ENCODE peak calls at places on chromosomes 4 and X, in six cellular contexts. U is cardiac muscle cell, H is tibial nerve, Q is mucosa of descending colon, M is lower leg skin, L is breast epithelium. X is an unnamed sample.

GRCh38 chr4:120443111-120443510 is 376.5 kb upstream of the MAD2L1 start:
- DNase-seq in U (no peak), H (no peak), Q (no peak), M (no peak), L (no peak), X (no peak)

GRCh38 chr4:534576-535151 is 35.7 kb downstream of the PIGG start:
- DNase-seq in U (no peak), H (no peak), Q (no peak), M (peak; percentile 53), L (peak; percentile 48), X (no peak)

GRCh38 chr4:140052050-140052449 is 101.9 kb downstream of the MAML3 start:
- DNase-seq in U (peak; percentile 66), H (no peak), Q (no peak), M (no peak), L (no peak), X (no peak)

GRCh38 chr4:177308842-177309524 is 691 bp upstream of the NEIL3 start:
- DNase-seq in U (no peak), H (no peak), Q (no peak), M (no peak), L (no peak), X (no peak)

GRCh38 chrX:40143001-40143400 is 45.2 kb upstream of the BCOR start:
- DNase-seq in U (no peak), H (no peak), Q (no peak), M (no peak), L (no peak), X (no peak)

GRCh38 chrX:20913760-20914159 is 460.5 kb upstream of the CNKSR2 start:
- DNase-seq in U (no peak), H (no peak), Q (no peak), M (no peak), L (no peak), X (no peak)

GRCh38 chr4:174192943-174193342 is 90.5 kb downstream of the FBXO8 start:
- DNase-seq in U (no peak), H (no peak), Q (no peak), M (no peak), L (no peak), X (no peak)

GRCh38 chr4:22385615-22386014 is 130.3 kb downstream of the ADGRA3 start:
- DNase-seq in U (peak; percentile 14), H (no peak), Q (no peak), M (no peak), L (no peak), X (no peak)

GRCh38 chr4:31104033-31104432 is 383.9 kb downstream of the PCDH7 start:
- DNase-seq in U (no peak), H (no peak), Q (no peak), M (no peak), L (no peak), X (no peak)

GRCh38 chr4:76666940-76667532 is 230.9 kb downstream of the SOWAHB start:
- DNase-seq in U (no peak), H (no peak), Q (no peak), M (no peak), L (no peak), X (no peak)

GRCh38 chr4:7938513-7939376 is 916 bp downstream of the AFAP1 start:
- DNase-seq in U (peak; percentile 58), H (no peak), Q (peak; percentile 64), M (peak; percentile 88), L (peak; percentile 52), X (no peak)

GRCh38 chrX:66674506-66674905 is 35.6 kb upstream of the EDA2R start:
- DNase-seq in U (no peak), H (no peak), Q (no peak), M (no peak), L (no peak), X (no peak)

GRCh38 chr4:7151668-7152227 is 40.6 kb upstream of the SORCS2 start:
- DNase-seq in U (no peak), H (no peak), Q (no peak), M (no peak), L (no peak), X (no peak)

GRCh38 chr4:188783606-188784157 is 644.4 kb downstream of the TRIML1 start:
- DNase-seq in U (no peak), H (no peak), Q (no peak), M (no peak), L (no peak), X (no peak)

GRCh38 chr4:24470681-24471622 is 113.4 kb downstream of the DHX15 start:
- DNase-seq in U (peak; percentile 50), H (no peak), Q (peak; percentile 53), M (no peak), L (no peak), X (no peak)

GRCh38 chr4:139660518-139661149 is 5.0 kb upstream of the MGST2 start:
- DNase-seq in U (peak; percentile 50), H (no peak), Q (no peak), M (no peak), L (no peak), X (no peak)

GRCh38 chrX:23503835-23504539 is 163.3 kb upstream of the PRDX4 start:
- DNase-seq in U (peak; percentile 80), H (peak; percentile 62), Q (peak; percentile 66), M (no peak), L (peak; percentile 83), X (peak; percentile 67)

GRCh38 chr4:183840311-183840710 is 64.8 kb upstream of the STOX2 start:
- DNase-seq in U (peak; percentile 87), H (peak; percentile 76), Q (no peak), M (peak; percentile 92), L (peak; percentile 66), X (peak; percentile 28)

GRCh38 chrX:45228126-45228525 is 27.4 kb upstream of the DIPK2B start:
- DNase-seq in U (no peak), H (no peak), Q (no peak), M (no peak), L (no peak), X (no peak)

GRCh38 chr4:74109894-74110605 is 11.1 kb upstream of the CXCL2 start:
- DNase-seq in U (peak; percentile 82), H (no peak), Q (no peak), M (no peak), L (no peak), X (no peak)

GRCh38 chr4:113587640-113588275 is 173.8 kb downstream of the CAMK2D start:
- DNase-seq in U (no peak), H (no peak), Q (no peak), M (no peak), L (no peak), X (no peak)

GRCh38 chr4:176769519-176769918 is 23.2 kb downstream of the VEGFC start:
- DNase-seq in U (peak; percentile 91), H (no peak), Q (no peak), M (no peak), L (no peak), X (no peak)

GRCh38 chr4:84291984-84292383 is 207.1 kb downstream of the NKX6-1 start:
- DNase-seq in U (no peak), H (no peak), Q (no peak), M (no peak), L (no peak), X (no peak)

GRCh38 chr4:1192091-1192492 is 19.7 kb upstream of the SPON2 start:
- DNase-seq in U (peak; percentile 98), H (peak; percentile 81), Q (peak; percentile 68), M (peak; percentile 96), L (peak; percentile 83), X (peak; percentile 71)

GRCh38 chr4:138452823-138453222 is 210.7 kb upstream of the SLC7A11 start:
- DNase-seq in U (no peak), H (no peak), Q (no peak), M (no peak), L (no peak), X (no peak)

GRCh38 chr4:77007358-77008230 is 58.0 kb downstream of the SEPTIN11 start:
- DNase-seq in U (peak; percentile 94), H (no peak), Q (no peak), M (no peak), L (no peak), X (no peak)

GRCh38 chr4:146522098-146522861 is 540 bp upstream of the SLC10A7 start:
- DNase-seq in U (peak; percentile 89), H (peak; percentile 86), Q (peak; percentile 93), M (peak; percentile 98), L (peak; percentile 87), X (peak; percentile 67)

GRCh38 chr4:3527101-3527913 is 4.9 kb downstream of the LRPAP1 start:
- DNase-seq in U (no peak), H (no peak), Q (peak; percentile 40), M (peak; percentile 59), L (no peak), X (no peak)

GRCh38 chrX:45824471-45824870 is 623.8 kb upstream of the DIPK2B start:
- DNase-seq in U (peak; percentile 92), H (no peak), Q (no peak), M (no peak), L (no peak), X (peak; percentile 53)

GRCh38 chr4:185238261-185238681 is 28.9 kb downstream of the SNX25 start:
- DNase-seq in U (peak; percentile 40), H (no peak), Q (no peak), M (no peak), L (no peak), X (no peak)

GRCh38 chr4:98522062-98522461 is 136.3 kb downstream of the TSPAN5 start:
- DNase-seq in U (peak; percentile 18), H (no peak), Q (no peak), M (no peak), L (no peak), X (no peak)

GRCh38 chrX:41692162-41692749 is 3.5 kb downstream of the GPR34 start:
- DNase-seq in U (peak; percentile 86), H (no peak), Q (no peak), M (no peak), L (no peak), X (no peak)

GRCh38 chrX:139554991-139555675 is 24.6 kb downstream of the F9 start:
- DNase-seq in U (no peak), H (no peak), Q (peak; percentile 38), M (no peak), L (no peak), X (no peak)

GRCh38 chr4:123481034-123481433 is 84.4 kb downstream of the SPRY1 start:
- DNase-seq in U (peak; percentile 34), H (no peak), Q (no peak), M (no peak), L (no peak), X (no peak)

GRCh38 chr4:126727461-126727860 is 905.3 kb upstream of the INTU start:
- DNase-seq in U (peak; percentile 38), H (no peak), Q (no peak), M (no peak), L (no peak), X (no peak)

GRCh38 chr4:41541697-41542096 is 3.7 kb downstream of the LIMCH1 start:
- DNase-seq in U (peak; percentile 47), H (no peak), Q (no peak), M (no peak), L (no peak), X (peak; percentile 16)
- TF ChIP-seq CTCF in U (no peak), H (no peak), Q (no peak), M (no peak), L (no peak), X (no peak)

GRCh38 chr4:186644316-186644638 is 79.4 kb downstream of the FAT1 start:
- DNase-seq in U (no peak), H (no peak), Q (no peak), M (no peak), L (no peak), X (no peak)
- H3K4me3 ChIP-seq in U (no peak overlapping the region), H (no peak overlapping the region), Q (no peak overlapping the region), M (no peak overlapping the region), L (no peak overlapping the region), X (no peak overlapping the region)

GRCh38 chr4:163681208-163681821 is 186.8 kb downstream of the TMA16 start:
- DNase-seq in U (peak; percentile 19), H (no peak), Q (no peak), M (no peak), L (no peak), X (no peak)
- TF ChIP-seq CTCF in U (peak; percentile 29), H (peak; percentile 22), Q (no peak), M (no peak), L (no peak), X (peak; percentile 25)

GRCh38 chr4:182492456-182492855 is 249.3 kb downstream of the TENM3 start:
- DNase-seq in U (peak; percentile 36), H (no peak), Q (no peak), M (no peak), L (no peak), X (no peak)
- H3K4me3 ChIP-seq in U (no peak overlapping the region), H (peak overlapping the region; percentile 21), Q (no peak overlapping the region), M (no peak overlapping the region), L (no peak overlapping the region), X (no peak overlapping the region)